ENCODE peak calls at places on chromosomes 6 and 20, in five cellular contexts. D, Y, W, E and I are unnamed samples.

GRCh38 chr6:80641591-80641990 is 535.1 kb downstream of the BCKDHB start:
- DNase-seq in E (no peak), Y (no peak), D (no peak), W (no peak), I (no peak)

GRCh38 chr20:9392892-9393857 is 121.2 kb upstream of the LAMP5 start:
- DNase-seq in D (peak), Y (no peak), W (peak), E (peak), I (peak)

GRCh38 chr6:43541774-43542471 is 25.0 kb downstream of the POLR1C start:
- DNase-seq in W (no peak), Y (no peak), D (no peak), E (no peak), I (no peak)

GRCh38 chr20:38321959-38322598 is 18.1 kb downstream of the BPI start:
- DNase-seq in W (peak), Y (no peak), D (peak), E (no peak), I (peak)

GRCh38 chr20:45406260-45407066 is 1.6 kb upstream of the DBNDD2 start:
- DNase-seq in W (no peak), Y (no peak), E (no peak), D (peak), I (peak)

GRCh38 chr20:50982372-50982771 is 23.8 kb downstream of the MOCS3 start:
- DNase-seq in W (peak), Y (no peak), D (no peak), E (no peak), I (peak)

GRCh38 chr20:58464838-58465237 is 50.4 kb downstream of the APCDD1L start:
- DNase-seq in D (no peak), E (no peak), W (no peak), Y (no peak), I (no peak)

GRCh38 chr6:112372213-112372806 is 25.2 kb downstream of the RFPL4B start:
- DNase-seq in W (peak), Y (peak), E (peak), D (no peak), I (no peak)

GRCh38 chr6:89799111-89799510 is 20.5 kb downstream of the MDN1 start:
- DNase-seq in E (no peak), Y (no peak), W (no peak), D (no peak), I (no peak)

GRCh38 chr6:102015431-102015830 is 621.9 kb downstream of the GRIK2 start:
- DNase-seq in W (no peak), E (no peak), D (no peak), Y (no peak), I (no peak)

GRCh38 chr20:12047838-12048432 is 130.2 kb downstream of the BTBD3 start:
- DNase-seq in D (no peak), E (no peak), Y (no peak), W (no peak), I (no peak)

GRCh38 chr6:61134028-61134427 is 1152.0 kb downstream of the KHDRBS2 start:
- DNase-seq in Y (no peak), E (no peak), W (no peak), D (no peak), I (no peak)

GRCh38 chr6:79215233-79215824 is 19.2 kb downstream of the HMGN3 start:
- DNase-seq in E (no peak), D (no peak), W (no peak), Y (no peak), I (no peak)

GRCh38 chr6:43951756-43952675 is 175.2 kb downstream of the MRPL14 start:
- DNase-seq in Y (no peak), D (no peak), W (no peak), E (no peak), I (no peak)

DNA sequence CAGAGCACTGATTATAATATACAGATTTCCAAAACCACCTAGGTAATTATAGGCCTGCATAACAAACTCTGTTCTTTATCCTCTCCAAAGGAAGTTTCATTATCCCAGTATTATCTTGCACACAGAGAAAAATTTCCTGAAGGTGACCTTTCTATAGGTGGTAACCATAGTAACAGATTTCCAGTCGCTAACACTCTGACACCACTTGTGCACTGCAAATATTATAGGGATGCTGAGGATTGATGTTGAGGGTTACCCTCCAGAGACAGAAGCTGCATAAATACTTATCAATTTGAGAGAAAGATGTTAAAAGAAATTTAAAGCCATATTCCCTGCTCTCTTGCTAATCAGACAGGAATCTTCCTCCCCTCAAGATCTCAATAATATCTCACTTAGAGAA is 274.5 kb upstream of the NRSN1 start:
- DNase-seq in D (no peak), W (no peak), E (no peak), Y (no peak), I (no peak)
- H3K4me3 ChIP-seq in D (no peak), W (no peak), E (no peak), Y (no peak), I (no peak)

DNA sequence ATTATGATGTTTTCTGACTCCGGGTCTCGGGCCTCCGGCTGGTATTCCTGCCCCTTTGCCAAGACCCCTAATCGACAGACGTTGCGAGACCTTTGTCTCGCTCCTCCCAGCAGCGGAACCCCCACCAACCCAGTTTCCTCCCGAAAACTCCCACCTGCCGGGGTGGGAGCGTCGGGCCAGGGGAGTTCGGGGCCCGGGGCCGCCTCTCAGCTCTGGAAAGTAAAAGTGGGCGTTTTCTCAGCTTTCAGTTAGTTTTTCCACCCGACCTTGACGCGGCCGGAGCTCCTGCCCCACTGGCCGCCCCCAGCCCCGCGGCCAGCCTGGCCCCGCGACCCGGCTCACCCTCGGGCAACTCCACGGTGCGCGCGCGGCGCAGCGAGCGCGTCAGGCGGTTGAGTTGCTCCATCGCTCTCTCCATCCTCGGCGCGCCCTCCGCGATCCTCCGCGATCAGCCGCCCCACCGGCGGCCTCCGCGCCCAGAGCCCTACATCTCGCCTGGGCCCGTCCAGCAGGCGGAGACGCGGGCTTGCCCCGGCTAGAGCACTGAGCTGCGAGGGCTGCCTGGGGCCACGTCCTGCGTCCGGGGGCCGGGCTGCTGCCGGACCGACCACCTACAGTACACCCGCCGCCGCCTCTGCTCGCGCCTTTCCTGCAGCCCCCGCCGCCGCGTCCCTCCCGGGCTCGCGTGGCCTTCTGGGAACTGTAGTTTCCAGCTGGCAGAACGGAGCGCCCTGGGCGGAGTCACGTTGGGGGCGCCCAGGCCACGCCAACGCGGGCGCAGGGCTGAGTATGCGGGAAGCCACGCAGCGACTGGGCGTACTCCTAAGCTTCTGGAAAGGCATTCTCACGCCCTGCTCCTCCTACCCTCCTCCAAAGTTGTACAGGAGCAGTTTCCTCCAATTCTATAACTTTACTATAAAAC is at the start of gene HACE1:
- DNase-seq in Y (peak), D (peak), W (peak), E (peak), I (peak)
- TF ChIP-seq CTCF in Y (peak), D (no peak), W (no peak), E (no peak), I (peak)

GRCh38 chr20:40683894-40684268 is 5.2 kb downstream of the MAFB start:
- DNase-seq in D (no peak), E (no peak), Y (no peak), W (no peak), I (no peak)
- H3K4me3 ChIP-seq in D (no peak), E (no peak), Y (no peak), W (no peak), I (no peak)

GRCh38 chr6:8707956-8708772 is 272.8 kb upstream of the SLC35B3 start:
- DNase-seq in W (peak), D (peak), E (peak), Y (peak), I (peak)
- TF ChIP-seq CTCF in W (peak), D (peak), E (peak), Y (peak), I (peak)